ENCODE peak calls at places on chromosome 2, in five cellular contexts. G, J, C, O and E are unnamed samples.

GRCh38 chr2:46308629-46309028 is 11.4 kb downstream of the EPAS1 start:
- DNase-seq in J (no peak), O (no peak), C (no peak), G (no peak), E (no peak)

GRCh38 chr2:53740170-53740569 is 27.4 kb upstream of the CHAC2 start:
- DNase-seq in J (no peak), C (peak), O (no peak), G (no peak), E (no peak)

GRCh38 chr2:30373881-30374302 is 73.2 kb upstream of the LCLAT1 start:
- DNase-seq in O (no peak), C (no peak), G (no peak), J (no peak), E (no peak)

GRCh38 chr2:170670651-170671050 is 44.5 kb upstream of the SP5 start:
- DNase-seq in G (no peak), C (no peak), O (no peak), J (no peak), E (no peak)

GRCh38 chr2:205586626-205587025 is 95.7 kb upstream of the NRP2 start:
- DNase-seq in G (no peak), O (no peak), J (no peak), C (no peak), E (no peak)

GRCh38 chr2:127740665-127741287 is 39.5 kb downstream of the SFT2D3 start:
- DNase-seq in G (no peak), J (no peak), O (no peak), C (no peak), E (no peak)

GRCh38 chr2:167750675-167751074 is 496.7 kb downstream of the STK39 start:
- DNase-seq in G (no peak), C (no peak), O (no peak), J (no peak), E (no peak)

GRCh38 chr2:65612654-65613053 is 180.3 kb upstream of the SPRED2 start:
- DNase-seq in O (no peak), J (no peak), C (no peak), G (no peak), E (no peak)

GRCh38 chr2:46460241-46460921 is 19.0 kb upstream of the TMEM247 start:
- DNase-seq in O (peak), J (no peak), C (no peak), G (no peak), E (no peak)

GRCh38 chr2:20617892-20618467 is 32.9 kb downstream of the HS1BP3 start:
- DNase-seq in G (no peak), C (peak), O (peak), J (peak), E (no peak)

GRCh38 chr2:173077506-173078177 is 2.0 kb downstream of the MAP3K20 start:
- DNase-seq in J (no peak), O (no peak), C (no peak), G (no peak), E (no peak)

GRCh38 chr2:360124-360523 is 72.2 kb upstream of the ALKAL2 start:
- DNase-seq in O (no peak), J (no peak), C (no peak), G (no peak), E (no peak)

GRCh38 chr2:177758591-177759371 is 313.8 kb downstream of the PDE11A start:
- DNase-seq in C (no peak), G (no peak), O (peak), J (no peak), E (no peak)

GRCh38 chr2:26696352-26696816 is 3.9 kb downstream of the KCNK3 start:
- DNase-seq in O (no peak), C (peak), J (no peak), G (no peak), E (no peak)

GRCh38 chr2:233706720-233707119 is 6.0 kb upstream of the UGT1A5 start:
- DNase-seq in G (no peak), O (no peak), J (no peak), C (no peak), E (no peak)

GRCh38 chr2:164847966-164848365 is 6.3 kb upstream of the COBLL1 start:
- DNase-seq in C (no peak), J (no peak), O (no peak), G (no peak), E (no peak)

GRCh38 chr2:64213607-64214275 is 69.5 kb upstream of the PELI1 start:
- DNase-seq in O (no peak), J (no peak), C (no peak), G (peak), E (peak)

GRCh38 chr2:71067567-71068217 is 756 bp upstream of the NAGK start:
- DNase-seq in J (no peak), O (peak), C (no peak), G (peak), E (no peak)

GRCh38 chr2:223566398-223566797 is 35.8 kb downstream of the SCG2 start:
- DNase-seq in C (no peak), J (no peak), G (no peak), O (no peak), E (no peak)

GRCh38 chr2:236862961-236863728 is 222.5 kb upstream of the COPS8 start:
- DNase-seq in J (no peak), C (peak), G (peak), O (no peak), E (no peak)

GRCh38 chr2:42084231-42084671 is 36.4 kb downstream of the PKDCC start:
- DNase-seq in J (no peak), O (peak), C (peak), G (no peak), E (no peak)

GRCh38 chr2:120344214-120344990 is 1.5 kb upstream of the INHBB start:
- DNase-seq in J (no peak), C (no peak), G (no peak), O (no peak), E (no peak)

GRCh38 chr2:68521037-68521436 is 53.7 kb downstream of the APLF start:
- DNase-seq in O (no peak), C (no peak), J (no peak), G (no peak), E (no peak)

GRCh38 chr2:233349005-233349998 is 5.0 kb upstream of the DGKD start:
- DNase-seq in G (peak), O (no peak), J (no peak), C (no peak), E (peak)

DNA sequence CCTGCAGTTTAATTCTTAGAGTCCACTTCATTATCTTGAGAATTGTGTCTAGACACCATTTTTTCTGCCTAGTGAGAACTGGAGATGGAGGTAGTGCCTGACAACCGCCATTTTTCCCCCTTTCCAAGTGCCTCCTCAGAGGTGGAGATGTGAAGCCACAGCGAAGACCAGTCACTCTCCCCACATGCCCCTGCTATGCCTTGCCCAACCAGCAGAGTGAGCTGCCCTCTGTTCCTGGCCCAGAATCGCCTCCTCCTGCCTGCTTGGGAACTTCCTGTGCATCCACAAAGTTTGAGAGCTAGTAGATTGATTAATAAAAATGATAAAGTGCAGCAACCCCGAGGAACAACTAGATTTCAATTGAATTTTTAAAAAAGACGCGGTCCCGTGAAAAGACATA is 123.3 kb downstream of the CLIP4 start:
- DNase-seq in J (no peak), O (no peak), C (no peak), G (peak), E (no peak)
- TF ChIP-seq CTCF in J (peak), O (no peak), C (peak), G (peak), E (peak)

GRCh38 chr2:44999540-44999939 is 9.7 kb downstream of the SIX2 start:
- DNase-seq in J (no peak), G (no peak), O (no peak), C (no peak), E (no peak)

GRCh38 chr2:45002661-45003210 is 6.5 kb downstream of the SIX2 start:
- DNase-seq in C (no peak), G (no peak), J (no peak), O (no peak), E (no peak)

GRCh38 chr2:45001629-45002385 is 7.4 kb downstream of the SIX2 start:
- DNase-seq in C (no peak), J (no peak), G (no peak), O (no peak), E (no peak)

GRCh38 chr2:45000921-45001628 is 8.2 kb downstream of the SIX2 start:
- DNase-seq in J (no peak), O (no peak), G (no peak), C (no peak), E (no peak)

GRCh38 chr2:45000341-45000901 is 8.8 kb downstream of the SIX2 start:
- DNase-seq in C (no peak), G (no peak), O (no peak), J (no peak), E (no peak)
- TF ChIP-seq CTCF in C (no peak), G (no peak), O (no peak), J (no peak), E (no peak)

GRCh38 chr2:130387804-130388203 is 31.9 kb downstream of the PTPN18 start:
- DNase-seq in C (no peak), O (no peak), J (no peak), G (no peak), E (no peak)

GRCh38 chr2:130388221-130388907 is 32.5 kb downstream of the PTPN18 start:
- DNase-seq in G (no peak), O (no peak), J (no peak), C (no peak), E (no peak)

GRCh38 chr2:130382313-130382917 is 26.6 kb downstream of the PTPN18 start:
- DNase-seq in J (no peak), G (no peak), C (no peak), O (no peak), E (no peak)

GRCh38 chr2:130387071-130387400 is 31.2 kb downstream of the PTPN18 start:
- DNase-seq in J (no peak), G (no peak), C (no peak), O (no peak), E (no peak)

DNA sequence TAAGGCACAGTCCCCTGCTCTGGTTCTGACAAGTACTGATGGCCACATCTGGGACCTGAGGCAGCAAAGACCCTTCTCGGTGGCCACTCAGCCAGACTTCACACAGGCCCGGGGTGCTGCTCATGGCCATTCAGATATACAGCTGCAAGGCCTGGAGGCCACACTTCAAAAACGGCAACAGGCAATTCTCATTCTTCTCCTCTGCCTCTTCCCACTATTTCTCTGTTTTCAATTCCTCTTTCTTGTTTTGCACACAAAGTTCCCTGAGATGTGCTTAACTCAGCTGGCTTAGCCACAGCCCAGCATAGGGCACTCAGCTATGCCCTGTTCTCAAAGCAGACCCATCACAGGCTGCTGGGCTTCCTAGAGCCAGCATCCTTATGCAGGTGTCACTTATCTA is 29.9 kb downstream of the PTPN18 start:
- DNase-seq in J (no peak), G (peak), C (no peak), O (no peak), E (no peak)
- TF ChIP-seq CTCF in J (no peak), G (no peak), C (no peak), O (no peak), E (no peak)

GRCh38 chr2:122929347-122929746 is 1095.7 kb upstream of the CNTNAP5 start:
- DNase-seq in C (no peak), G (no peak), O (no peak), J (no peak), E (no peak)

GRCh38 chr2:122927217-122927616 is 1097.9 kb upstream of the CNTNAP5 start:
- DNase-seq in O (no peak), G (no peak), C (no peak), J (no peak), E (no peak)

DNA sequence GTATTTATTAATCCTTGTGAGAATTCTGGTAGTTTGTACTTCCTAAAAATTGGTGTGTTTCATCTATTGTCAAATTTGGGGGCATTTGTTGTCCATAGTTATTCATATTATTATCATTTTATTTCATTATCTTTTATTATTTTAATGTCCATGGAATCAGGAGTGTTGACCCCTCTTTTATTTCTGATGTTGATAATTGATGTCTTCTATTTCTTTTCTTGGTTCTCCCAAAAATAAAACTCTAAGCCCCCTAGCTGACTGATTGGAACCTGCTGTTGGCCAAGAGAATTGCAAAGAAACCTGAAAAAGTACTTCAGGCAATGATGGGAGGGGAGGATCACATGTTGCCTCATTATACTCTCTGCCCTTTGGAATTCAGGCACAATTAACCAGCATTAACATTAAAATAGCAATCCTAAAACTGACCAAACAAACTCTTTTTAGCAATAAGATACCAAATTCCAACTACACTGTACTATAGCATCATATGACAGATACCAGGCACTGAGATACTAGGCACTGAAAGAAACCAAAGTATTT is 1097.3 kb upstream of the CNTNAP5 start:
- DNase-seq in C (no peak), J (no peak), O (no peak), G (no peak), E (no peak)
- TF ChIP-seq CTCF in C (no peak), J (no peak), O (no peak), G (no peak), E (no peak)

GRCh38 chr2:231319867-231320266 is 75.6 kb upstream of the B3GNT7 start:
- DNase-seq in G (no peak), J (no peak), O (no peak), C (no peak), E (no peak)

GRCh38 chr2:231318436-231318835 is 77.1 kb upstream of the B3GNT7 start:
- DNase-seq in J (no peak), G (no peak), O (no peak), C (no peak), E (no peak)

GRCh38 chr2:231321021-231321420 is 74.5 kb upstream of the B3GNT7 start:
- DNase-seq in J (peak), C (no peak), G (no peak), O (peak), E (no peak)

GRCh38 chr2:231317579-231317978 is 77.9 kb upstream of the B3GNT7 start:
- DNase-seq in C (no peak), O (no peak), J (no peak), G (no peak), E (no peak)

GRCh38 chr2:231318954-231319353 is 76.6 kb upstream of the B3GNT7 start:
- DNase-seq in O (no peak), J (no peak), G (no peak), C (no peak), E (no peak)
- TF ChIP-seq CTCF in O (no peak), J (no peak), G (no peak), C (no peak), E (no peak)